ENCODE peak calls at places on chromosomes 2 and 18, in nine cellular contexts. E, H, O, Q, X, P, Z, C and B are unnamed samples.

GRCh38 chr2:36277876-36278523 is 77.6 kb upstream of the CRIM1 start:
- DNase-seq in H (no peak), C (no peak), Q (no peak), P (no peak), Z (no peak), X (no peak), O (peak), E (no peak), B (no peak)

GRCh38 chr2:142561656-142562055 is 315.8 kb upstream of the KYNU start:
- DNase-seq in E (no peak), Z (no peak), O (no peak), H (no peak), Q (no peak), P (no peak), C (no peak), X (no peak), B (no peak)

GRCh38 chr2:118242216-118242615 is 153.9 kb downstream of the INSIG2 start:
- DNase-seq in O (peak), X (no peak), E (no peak), C (no peak), Z (no peak), H (no peak), Q (no peak), P (no peak), B (no peak)

GRCh38 chr2:172244419-172245130 is 141.9 kb upstream of the DLX2 start:
- DNase-seq in C (no peak), H (no peak), Z (no peak), Q (no peak), O (no peak), E (no peak), X (no peak), P (no peak), B (no peak)

GRCh38 chr2:45047301-45047700 is 38.0 kb upstream of the SIX2 start:
- DNase-seq in Q (no peak), O (no peak), X (no peak), H (no peak), Z (no peak), C (no peak), E (no peak), P (no peak), B (no peak)

GRCh38 chr2:23326322-23326721 is 58.7 kb upstream of the KLHL29 start:
- DNase-seq in Q (no peak), H (no peak), E (no peak), Z (no peak), C (no peak), P (no peak), O (no peak), X (no peak), B (no peak)

GRCh38 chr2:7795358-7796199 is 878.4 kb downstream of the RNF144A start:
- DNase-seq in H (no peak), Z (no peak), O (peak), E (no peak), X (no peak), C (no peak), P (no peak), Q (no peak), B (no peak)

GRCh38 chr2:109166811-109167210 is 37.8 kb downstream of the SH3RF3 start:
- DNase-seq in Z (no peak), E (no peak), O (no peak), X (no peak), P (no peak), H (no peak), C (no peak), Q (no peak), B (no peak)

GRCh38 chr2:209936106-209936663 is 66.3 kb upstream of the RPE start:
- DNase-seq in Z (no peak), X (no peak), E (no peak), C (no peak), H (no peak), O (peak), P (no peak), Q (no peak), B (no peak)

GRCh38 chr2:232321156-232321816 is 57.3 kb upstream of the ALPP start:
- DNase-seq in P (no peak), Z (no peak), E (no peak), X (no peak), C (peak), Q (peak), H (no peak), O (no peak), B (no peak)

GRCh38 chr2:193776988-193777387 is 1582.3 kb upstream of the TMEFF2 start:
- DNase-seq in P (no peak), H (no peak), O (no peak), X (no peak), Q (no peak), Z (no peak), E (no peak), C (no peak), B (no peak)

GRCh38 chr18:28459587-28459986 is 282.7 kb upstream of the CDH2 start:
- DNase-seq in E (no peak), P (no peak), X (no peak), O (no peak), Q (no peak), C (no peak), Z (no peak), H (no peak), B (no peak)

GRCh38 chr2:127096280-127096679 is 10.7 kb downstream of the BIN1 start:
- DNase-seq in O (no peak), P (peak), E (no peak), X (no peak), H (no peak), Q (no peak), C (no peak), Z (no peak), B (no peak)

GRCh38 chr2:174015428-174015827 is 50.3 kb upstream of the SP3 start:
- DNase-seq in P (no peak), Z (no peak), H (no peak), E (no peak), O (no peak), X (no peak), Q (no peak), C (no peak), B (no peak)

GRCh38 chr18:42730272-42730671 is 385.2 kb downstream of the RIT2 start:
- DNase-seq in Z (no peak), O (no peak), E (no peak), H (no peak), Q (no peak), P (no peak), X (no peak), C (no peak), B (no peak)

GRCh38 chr2:69997296-69998184 is 36.1 kb upstream of the ASPRV1 start:
- DNase-seq in C (no peak), O (peak), E (peak), X (peak), P (no peak), Q (peak), H (no peak), Z (no peak), B (no peak)

GRCh38 chr2:189232759-189233406 is 53.3 kb upstream of the COL5A2 start:
- DNase-seq in O (no peak), Q (no peak), P (no peak), E (no peak), X (no peak), Z (no peak), C (no peak), H (no peak), B (no peak)

GRCh38 chr2:212940816-212941215 is 210.6 kb downstream of the IKZF2 start:
- DNase-seq in P (no peak), C (peak), E (no peak), H (no peak), O (peak), Z (no peak), Q (no peak), X (no peak), B (no peak)

GRCh38 chr2:164314148-164314547 is 307.1 kb downstream of the GRB14 start:
- DNase-seq in H (no peak), Q (no peak), O (peak), C (no peak), Z (no peak), E (no peak), X (no peak), P (no peak), B (no peak)

GRCh38 chr2:109499549-109499948 is 114.2 kb downstream of the SEPTIN10 start:
- DNase-seq in P (no peak), Q (no peak), O (no peak), Z (no peak), E (no peak), H (no peak), X (no peak), C (no peak), B (no peak)

GRCh38 chr2:101699191-101699938 is 1.9 kb downstream of the MAP4K4 start:
- DNase-seq in E (no peak), C (no peak), P (no peak), Q (no peak), H (no peak), Z (no peak), X (no peak), O (peak), B (no peak)

GRCh38 chr2:70733428-70734185 is 34.4 kb downstream of the ADD2 start:
- DNase-seq in H (no peak), P (no peak), Q (no peak), Z (no peak), C (no peak), O (no peak), X (no peak), E (no peak), B (no peak)

GRCh38 chr18:36308711-36309435 is 11.4 kb downstream of the FHOD3 start:
- DNase-seq in O (no peak), C (no peak), Q (no peak), E (no peak), P (no peak), Z (no peak), H (no peak), X (no peak), B (peak)

GRCh38 chr2:191266201-191266600 is 21.0 kb downstream of the MYO1B start:
- DNase-seq in E (no peak), Q (no peak), Z (no peak), O (peak), H (no peak), C (no peak), X (no peak), P (no peak), B (no peak)

GRCh38 chr2:108182489-108182888 is 57.3 kb upstream of the SULT1C3 start:
- DNase-seq in X (no peak), Z (no peak), O (peak), P (no peak), Q (no peak), E (peak), H (no peak), C (peak), B (no peak)

GRCh38 chr18:45440246-45440645 is 175.0 kb upstream of the SLC14A2 start:
- DNase-seq in O (peak), Q (no peak), Z (no peak), H (no peak), X (no peak), P (no peak), C (no peak), E (no peak), B (no peak)

GRCh38 chr18:55405655-55406373 is 182.2 kb downstream of the TCF4 start:
- DNase-seq in C (no peak), Q (peak), X (no peak), H (no peak), E (no peak), O (peak), P (peak), Z (no peak), B (peak)

GRCh38 chr18:76491436-76491800 is 3.6 kb downstream of the ZNF516 start:
- DNase-seq in H (no peak), Q (peak), C (peak), O (peak), E (peak), X (no peak), Z (no peak), P (no peak), B (no peak)

GRCh38 chr2:239178484-239178883 is 222.3 kb downstream of the HDAC4 start:
- DNase-seq in O (no peak), P (peak), Q (peak), X (no peak), Z (no peak), E (no peak), H (no peak), C (peak), B (peak)

GRCh38 chr18:58405107-58405898 is 223.6 kb downstream of the ALPK2 start:
- DNase-seq in Z (no peak), X (no peak), Q (no peak), C (no peak), E (no peak), H (no peak), O (no peak), P (no peak), B (no peak)

GRCh38 chr2:26768759-26769500 is 4.8 kb downstream of the SLC35F6 start:
- DNase-seq in Q (peak), O (peak), Z (no peak), E (no peak), X (no peak), H (peak), P (peak), C (no peak), B (no peak)

GRCh38 chr2:64374686-64375085 is 79.3 kb upstream of the LGALSL start:
- DNase-seq in Q (no peak), Z (no peak), H (no peak), X (no peak), E (no peak), O (no peak), C (no peak), P (no peak), B (peak)

GRCh38 chr2:64695656-64696310 is 42.1 kb upstream of the SERTAD2 start:
- DNase-seq in Q (no peak), Z (no peak), C (no peak), O (peak), P (no peak), E (no peak), H (no peak), X (no peak), B (no peak)

GRCh38 chr2:198328454-198328853 is 524.1 kb downstream of the PLCL1 start:
- DNase-seq in X (no peak), E (no peak), O (no peak), P (no peak), C (no peak), Q (no peak), Z (no peak), H (no peak), B (no peak)
- TF ChIP-seq CTCF in X (no peak), E (no peak), O (no peak), P (no peak), C (no peak), Q (no peak), Z (no peak), H (no peak), B (no peak)

GRCh38 chr2:153055182-153055581 is 336.8 kb downstream of the ARL6IP6 start:
- DNase-seq in E (no peak), O (no peak), X (no peak), Q (no peak), Z (no peak), P (no peak), C (no peak), H (no peak), B (no peak)
- TF ChIP-seq CTCF in E (no peak), O (no peak), X (no peak), Q (no peak), Z (no peak), P (no peak), C (no peak), H (no peak), B (no peak)

GRCh38 chr2:131154647-131155046 is 49.5 kb downstream of the PLEKHB2 start:
- DNase-seq in C (no peak), P (no peak), E (no peak), H (no peak), Z (no peak), X (no peak), O (no peak), Q (no peak), B (no peak)

GRCh38 chr2:131154071-131154531 is 49.0 kb downstream of the PLEKHB2 start:
- DNase-seq in P (peak), Z (peak), E (peak), O (peak), X (peak), Q (peak), C (peak), H (no peak), B (no peak)

GRCh38 chr2:131153529-131153928 is 48.4 kb downstream of the PLEKHB2 start:
- DNase-seq in H (no peak), Q (no peak), P (no peak), C (no peak), O (no peak), E (no peak), X (no peak), Z (no peak), B (no peak)

GRCh38 chr2:131151398-131151797 is 46.3 kb downstream of the PLEKHB2 start:
- DNase-seq in E (no peak), X (no peak), Z (no peak), H (no peak), Q (no peak), P (no peak), O (no peak), C (no peak), B (no peak)

DNA sequence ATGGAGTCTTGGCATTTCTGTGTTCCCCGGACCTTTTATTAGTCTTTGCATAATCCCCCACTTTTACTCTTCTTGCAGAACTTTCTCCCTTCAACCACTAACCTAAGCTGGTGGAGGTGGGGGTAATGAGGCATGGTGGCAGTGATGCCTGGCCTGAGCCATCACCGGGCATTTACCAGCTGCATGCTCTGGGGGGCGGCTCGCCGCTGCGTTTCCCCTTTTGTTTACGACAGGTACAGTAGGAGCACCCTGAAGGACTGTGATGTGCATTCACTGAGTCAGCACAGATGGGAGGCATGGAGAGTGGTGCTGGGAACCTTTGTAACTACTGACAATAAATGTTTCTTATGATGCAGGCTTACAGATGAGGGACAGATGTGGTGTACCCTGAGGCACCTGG is 46.9 kb downstream of the PLEKHB2 start:
- DNase-seq in O (no peak), H (no peak), X (no peak), Z (no peak), P (no peak), C (no peak), Q (no peak), E (no peak), B (no peak)
- TF ChIP-seq CTCF in O (no peak), H (no peak), X (no peak), Z (no peak), P (no peak), C (peak), Q (no peak), E (no peak), B (no peak)

GRCh38 chr2:46555646-46556205 is 76.4 kb downstream of the TMEM247 start:
- DNase-seq in Z (no peak), E (no peak), H (peak), O (no peak), P (no peak), Q (no peak), X (no peak), C (no peak), B (no peak)

GRCh38 chr2:46552528-46552927 is 73.2 kb downstream of the TMEM247 start:
- DNase-seq in E (no peak), P (no peak), O (no peak), Z (no peak), H (no peak), X (no peak), Q (no peak), C (no peak), B (no peak)

GRCh38 chr2:46557788-46558187 is 78.4 kb downstream of the TMEM247 start:
- DNase-seq in X (no peak), Q (no peak), C (no peak), H (no peak), O (no peak), Z (no peak), E (no peak), P (no peak), B (no peak)

GRCh38 chr2:46554381-46554780 is 75.0 kb downstream of the TMEM247 start:
- DNase-seq in C (no peak), O (no peak), H (no peak), P (no peak), E (no peak), Z (no peak), Q (no peak), X (no peak), B (no peak)

DNA sequence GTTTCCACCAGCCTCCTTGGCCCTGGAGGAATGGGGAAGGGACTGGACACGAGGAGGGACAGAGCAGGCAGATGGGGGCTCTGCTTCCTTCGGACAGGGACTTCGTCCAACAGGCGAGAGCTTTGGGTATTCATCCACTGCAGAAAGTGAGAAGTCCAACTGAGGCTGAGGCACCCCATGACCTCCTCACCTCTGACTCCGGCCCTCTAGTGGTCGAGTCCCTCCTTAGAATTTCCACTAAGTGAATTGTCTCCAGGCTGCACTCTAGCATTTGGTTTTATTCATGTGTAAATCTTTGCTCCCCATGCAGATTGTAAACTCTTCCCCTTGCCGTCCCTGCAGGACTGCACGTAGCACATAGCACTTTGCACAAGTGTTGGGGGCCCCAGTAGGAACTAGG is 75.6 kb downstream of the TMEM247 start:
- DNase-seq in Z (no peak), E (no peak), Q (no peak), P (no peak), C (peak), X (no peak), O (no peak), H (peak), B (no peak)
- TF ChIP-seq CTCF in Z (peak), E (peak), Q (peak), P (peak), C (peak), X (peak), O (peak), H (no peak), B (no peak)

DNA sequence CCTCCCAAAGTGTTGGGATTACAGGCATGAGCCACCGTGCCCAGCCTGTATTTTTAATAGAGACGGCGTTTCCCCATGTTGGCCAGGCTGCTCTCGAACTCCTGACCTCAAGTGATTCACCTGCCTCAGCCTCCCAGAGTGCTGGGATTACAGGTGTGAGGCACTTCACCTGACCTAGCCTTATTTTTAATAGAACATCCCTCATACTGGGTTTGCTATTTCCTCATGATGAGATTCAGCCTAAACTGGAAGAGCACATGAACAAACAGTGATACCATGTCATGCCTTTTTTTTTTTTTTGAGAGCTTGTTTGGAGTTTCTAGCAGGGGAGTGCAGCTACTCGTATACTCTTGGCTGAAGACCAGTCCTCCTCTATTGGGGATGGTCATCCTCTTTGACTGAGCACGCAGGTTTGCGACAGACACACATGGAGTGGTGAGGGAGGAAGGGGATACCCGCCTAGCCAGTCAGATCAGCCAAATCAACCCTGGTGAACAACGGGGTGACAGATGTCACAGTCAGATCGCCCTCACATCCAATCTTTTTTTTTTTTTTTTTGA is 67.6 kb downstream of the USP37 start:
- DNase-seq in E (no peak), H (no peak), X (no peak), C (no peak), P (no peak), O (no peak), Z (no peak), Q (no peak), B (no peak)
- TF ChIP-seq CTCF in E (no peak), H (no peak), X (no peak), C (no peak), P (no peak), O (no peak), Z (no peak), Q (no peak), B (no peak)

GRCh38 chr2:151237422-151238012 is 24.1 kb downstream of the RBM43 start:
- DNase-seq in O (peak), C (no peak), H (no peak), E (no peak), Q (no peak), Z (no peak), X (no peak), P (no peak), B (no peak)
- TF ChIP-seq CTCF in O (no peak), C (no peak), H (no peak), E (no peak), Q (no peak), Z (no peak), X (no peak), P (no peak), B (no peak)

DNA sequence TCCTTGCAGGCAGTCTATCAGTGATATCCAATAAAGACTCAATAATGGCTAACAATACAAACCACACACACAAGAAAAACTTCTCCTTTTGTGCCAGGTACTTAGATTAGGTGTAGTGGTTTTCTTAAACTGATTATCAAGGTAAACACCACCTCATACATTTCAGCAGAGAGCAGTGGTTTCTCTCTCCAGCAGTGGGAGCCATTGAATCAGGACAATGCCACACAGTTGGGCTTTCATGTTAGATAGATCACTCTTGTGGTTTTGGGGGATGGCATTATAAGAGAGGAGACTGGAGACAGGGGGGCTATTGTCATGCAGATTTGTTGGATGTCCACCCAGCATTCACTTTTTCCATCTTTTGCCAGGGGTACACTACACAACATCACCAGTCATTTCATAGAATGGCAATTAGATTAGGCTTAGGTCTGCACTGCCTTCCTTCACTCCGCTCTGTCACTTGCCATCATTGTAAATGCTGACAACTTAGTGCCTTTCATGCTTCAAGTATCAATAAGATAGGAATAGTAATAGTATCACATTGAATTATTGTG is 13.6 kb upstream of the IRS1 start:
- DNase-seq in Q (no peak), H (no peak), C (peak), E (no peak), X (no peak), O (no peak), Z (no peak), P (no peak), B (no peak)
- TF ChIP-seq CTCF in Q (no peak), H (no peak), C (no peak), E (peak), X (peak), O (peak), Z (peak), P (peak), B (peak)